ENCODE peak calls at places on chromosomes 3 and 15, in six cellular contexts. One of them, this sample, is unnamed. For H3K4me1 and H3K27me3, the result is how much of the 10 kb centered on the place peaks cover.

GRCh38 chr3:183517656-183518055 is 37.9 kb downstream of the KLHL6 start:
- DNase-seq in CD4-positive, alpha-beta memory T cell: no peak
- DNase-seq in iPS DF 6.9: no peak
- DNase-seq in cardiac muscle cell: no peak
- DNase-seq in uterus: no peak
- DNase-seq in psoas muscle: no peak
- DNase-seq in this sample: no peak

GRCh38 chr3:126418661-126419131 is 24.0 kb downstream of the CFAP100 start:
- DNase-seq in iPS DF 6.9: no peak
- DNase-seq in cardiac muscle cell: no peak
- DNase-seq in uterus: no peak
- DNase-seq in CD4-positive, alpha-beta memory T cell: no peak
- DNase-seq in psoas muscle: no peak
- DNase-seq in this sample: no peak

GRCh38 chr3:40690696-40691597 is 166.2 kb downstream of the ZNF621 start:
- DNase-seq in cardiac muscle cell: no peak
- DNase-seq in psoas muscle: peak
- DNase-seq in CD4-positive, alpha-beta memory T cell: no peak
- DNase-seq in iPS DF 6.9: no peak
- DNase-seq in uterus: peak
- DNase-seq in this sample: no peak

GRCh38 chr3:48693826-48694225 is 8.1 kb upstream of the NCKIPSD start:
- DNase-seq in cardiac muscle cell: no peak
- DNase-seq in CD4-positive, alpha-beta memory T cell: no peak
- DNase-seq in psoas muscle: no peak
- DNase-seq in iPS DF 6.9: no peak
- DNase-seq in uterus: no peak
- DNase-seq in this sample: no peak

GRCh38 chr15:67828379-67828968 is 3.2 kb downstream of the SKOR1 start:
- DNase-seq in uterus: no peak
- DNase-seq in CD4-positive, alpha-beta memory T cell: no peak
- DNase-seq in iPS DF 6.9: no peak
- DNase-seq in psoas muscle: no peak
- DNase-seq in cardiac muscle cell: no peak
- DNase-seq in this sample: no peak

GRCh38 chr15:31268108-31268501 is 58.5 kb upstream of the KLF13 start:
- DNase-seq in CD4-positive, alpha-beta memory T cell: no peak
- DNase-seq in uterus: no peak
- DNase-seq in iPS DF 6.9: no peak
- DNase-seq in cardiac muscle cell: no peak
- DNase-seq in psoas muscle: no peak
- DNase-seq in this sample: peak

GRCh38 chr3:120841264-120841663 is 66.7 kb upstream of the STXBP5L start:
- DNase-seq in iPS DF 6.9: no peak
- DNase-seq in cardiac muscle cell: no peak
- DNase-seq in CD4-positive, alpha-beta memory T cell: no peak
- DNase-seq in uterus: no peak
- DNase-seq in psoas muscle: no peak
- DNase-seq in this sample: no peak

GRCh38 chr3:134351421-134351820 is 22.8 kb downstream of the AMOTL2 start:
- DNase-seq in uterus: no peak
- DNase-seq in psoas muscle: peak
- DNase-seq in CD4-positive, alpha-beta memory T cell: no peak
- DNase-seq in cardiac muscle cell: no peak
- DNase-seq in iPS DF 6.9: no peak
- DNase-seq in this sample: no peak

GRCh38 chr15:47439146-47439869 is 278.0 kb upstream of the SEMA6D start:
- DNase-seq in CD4-positive, alpha-beta memory T cell: no peak
- DNase-seq in uterus: no peak
- DNase-seq in cardiac muscle cell: peak
- DNase-seq in iPS DF 6.9: no peak
- DNase-seq in psoas muscle: no peak
- DNase-seq in this sample: no peak

GRCh38 chr3:64539451-64540196 is 148.2 kb downstream of the ADAMTS9 start:
- DNase-seq in CD4-positive, alpha-beta memory T cell: no peak
- DNase-seq in uterus: peak
- DNase-seq in cardiac muscle cell: no peak
- DNase-seq in iPS DF 6.9: no peak
- DNase-seq in psoas muscle: peak
- DNase-seq in this sample: no peak

GRCh38 chr3:128499724-128500275 is 6.8 kb upstream of the GATA2 start:
- DNase-seq in cardiac muscle cell: no peak
- DNase-seq in uterus: peak
- DNase-seq in psoas muscle: no peak
- DNase-seq in CD4-positive, alpha-beta memory T cell: no peak
- DNase-seq in iPS DF 6.9: no peak
- DNase-seq in this sample: no peak

GRCh38 chr15:68272797-68273271 is 4.7 kb upstream of the FEM1B start:
- DNase-seq in cardiac muscle cell: no peak
- DNase-seq in CD4-positive, alpha-beta memory T cell: no peak
- DNase-seq in uterus: peak
- DNase-seq in iPS DF 6.9: no peak
- DNase-seq in psoas muscle: no peak
- DNase-seq in this sample: no peak

GRCh38 chr3:161859057-161859456 is 362.4 kb downstream of the OTOL1 start:
- DNase-seq in iPS DF 6.9: no peak
- DNase-seq in uterus: no peak
- DNase-seq in psoas muscle: no peak
- DNase-seq in cardiac muscle cell: no peak
- DNase-seq in CD4-positive, alpha-beta memory T cell: no peak
- DNase-seq in this sample: no peak

GRCh38 chr3:146395164-146395563 is 74.2 kb downstream of the PLSCR2 start:
- DNase-seq in iPS DF 6.9: no peak
- DNase-seq in cardiac muscle cell: no peak
- DNase-seq in uterus: no peak
- DNase-seq in CD4-positive, alpha-beta memory T cell: no peak
- DNase-seq in psoas muscle: no peak
- DNase-seq in this sample: no peak

GRCh38 chr15:32867313-32867626 is 149.5 kb downstream of the GREM1 start:
- DNase-seq in iPS DF 6.9: no peak
- DNase-seq in cardiac muscle cell: no peak
- DNase-seq in CD4-positive, alpha-beta memory T cell: no peak
- DNase-seq in psoas muscle: no peak
- DNase-seq in uterus: no peak
- DNase-seq in this sample: peak

GRCh38 chr3:64844558-64844957 is 156.8 kb upstream of the ADAMTS9 start:
- DNase-seq in CD4-positive, alpha-beta memory T cell: no peak
- DNase-seq in uterus: no peak
- DNase-seq in iPS DF 6.9: no peak
- DNase-seq in psoas muscle: no peak
- DNase-seq in cardiac muscle cell: no peak
- DNase-seq in this sample: no peak

GRCh38 chr15:47293763-47294162 is 423.5 kb upstream of the SEMA6D start:
- DNase-seq in cardiac muscle cell: no peak
- DNase-seq in psoas muscle: peak
- DNase-seq in iPS DF 6.9: no peak
- DNase-seq in uterus: peak
- DNase-seq in CD4-positive, alpha-beta memory T cell: no peak
- DNase-seq in this sample: peak

GRCh38 chr3:113185436-113185835 is 25.9 kb upstream of the BOC start:
- DNase-seq in cardiac muscle cell: no peak
- DNase-seq in psoas muscle: no peak
- DNase-seq in uterus: no peak
- DNase-seq in CD4-positive, alpha-beta memory T cell: no peak
- DNase-seq in iPS DF 6.9: no peak
- DNase-seq in this sample: no peak

GRCh38 chr3:11805716-11806115 is 41.0 kb downstream of the TAMM41 start:
- DNase-seq in cardiac muscle cell: no peak
- DNase-seq in iPS DF 6.9: no peak
- DNase-seq in uterus: no peak
- DNase-seq in CD4-positive, alpha-beta memory T cell: no peak
- DNase-seq in psoas muscle: no peak
- DNase-seq in this sample: no peak

GRCh38 chr3:72628065-72628464 is 220.2 kb downstream of the SHQ1 start:
- DNase-seq in cardiac muscle cell: no peak
- DNase-seq in CD4-positive, alpha-beta memory T cell: no peak
- DNase-seq in uterus: no peak
- DNase-seq in iPS DF 6.9: no peak
- DNase-seq in psoas muscle: no peak
- DNase-seq in this sample: no peak

GRCh38 chr3:126129408-126129891 is 45.5 kb upstream of the SLC41A3 start:
- DNase-seq in uterus: peak
- DNase-seq in cardiac muscle cell: no peak
- DNase-seq in CD4-positive, alpha-beta memory T cell: no peak
- DNase-seq in psoas muscle: peak
- DNase-seq in iPS DF 6.9: no peak
- DNase-seq in this sample: peak

GRCh38 chr3:105364113-105364512 is 2.6 kb upstream of the ALCAM start:
- DNase-seq in uterus: no peak
- DNase-seq in cardiac muscle cell: no peak
- DNase-seq in iPS DF 6.9: no peak
- DNase-seq in psoas muscle: no peak
- DNase-seq in CD4-positive, alpha-beta memory T cell: no peak
- DNase-seq in this sample: no peak

GRCh38 chr15:25066708-25067107 is 111.9 kb downstream of the SNRPN start:
- DNase-seq in uterus: no peak
- DNase-seq in cardiac muscle cell: no peak
- DNase-seq in psoas muscle: no peak
- DNase-seq in iPS DF 6.9: no peak
- DNase-seq in CD4-positive, alpha-beta memory T cell: no peak
- DNase-seq in this sample: no peak

GRCh38 chr15:78177447-78177873 is 28.3 kb downstream of the IDH3A start:
- DNase-seq in iPS DF 6.9: peak
- DNase-seq in CD4-positive, alpha-beta memory T cell: no peak
- DNase-seq in psoas muscle: no peak
- DNase-seq in uterus: no peak
- DNase-seq in cardiac muscle cell: peak
- DNase-seq in this sample: no peak

GRCh38 chr3:161415506-161416231 is 44.4 kb upstream of the SPTSSB start:
- DNase-seq in iPS DF 6.9: no peak
- DNase-seq in cardiac muscle cell: no peak
- DNase-seq in psoas muscle: no peak
- DNase-seq in CD4-positive, alpha-beta memory T cell: no peak
- DNase-seq in uterus: no peak
- DNase-seq in this sample: peak

GRCh38 chr3:115190747-115191146 is 43.7 kb upstream of the ZBTB20 start:
- DNase-seq in cardiac muscle cell: no peak
- DNase-seq in uterus: no peak
- DNase-seq in CD4-positive, alpha-beta memory T cell: no peak
- DNase-seq in iPS DF 6.9: no peak
- DNase-seq in psoas muscle: no peak
- DNase-seq in this sample: no peak

GRCh38 chr3:141202682-141203081 is 28.9 kb upstream of the PXYLP1 start:
- DNase-seq in cardiac muscle cell: no peak
- DNase-seq in iPS DF 6.9: no peak
- DNase-seq in CD4-positive, alpha-beta memory T cell: no peak
- DNase-seq in psoas muscle: no peak
- DNase-seq in uterus: no peak
- DNase-seq in this sample: no peak

GRCh38 chr15:79872358-79873017 is 24.3 kb downstream of the MTHFS start:
- DNase-seq in psoas muscle: no peak
- DNase-seq in CD4-positive, alpha-beta memory T cell: peak
- DNase-seq in uterus: no peak
- DNase-seq in cardiac muscle cell: no peak
- DNase-seq in iPS DF 6.9: no peak
- DNase-seq in this sample: no peak

GRCh38 chr15:90769375-90769774 is 52.2 kb downstream of the BLM start:
- DNase-seq in psoas muscle: no peak
- DNase-seq in cardiac muscle cell: no peak
- DNase-seq in iPS DF 6.9: no peak
- DNase-seq in CD4-positive, alpha-beta memory T cell: no peak
- DNase-seq in uterus: no peak
- DNase-seq in this sample: no peak

GRCh38 chr3:123406598-123406997 is 42.3 kb downstream of the ADCY5 start:
- DNase-seq in CD4-positive, alpha-beta memory T cell: no peak
- DNase-seq in uterus: peak
- DNase-seq in cardiac muscle cell: peak
- DNase-seq in iPS DF 6.9: no peak
- DNase-seq in psoas muscle: peak
- DNase-seq in this sample: no peak
- H3K4me1 ChIP-seq in CD4-positive, alpha-beta memory T cell: under half
- H3K4me1 ChIP-seq in uterus: under half
- H3K4me1 ChIP-seq in cardiac muscle cell: under half
- H3K4me1 ChIP-seq in iPS DF 6.9: under half
- H3K4me1 ChIP-seq in psoas muscle: under half
- H3K4me1 ChIP-seq in this sample: under half

DNA sequence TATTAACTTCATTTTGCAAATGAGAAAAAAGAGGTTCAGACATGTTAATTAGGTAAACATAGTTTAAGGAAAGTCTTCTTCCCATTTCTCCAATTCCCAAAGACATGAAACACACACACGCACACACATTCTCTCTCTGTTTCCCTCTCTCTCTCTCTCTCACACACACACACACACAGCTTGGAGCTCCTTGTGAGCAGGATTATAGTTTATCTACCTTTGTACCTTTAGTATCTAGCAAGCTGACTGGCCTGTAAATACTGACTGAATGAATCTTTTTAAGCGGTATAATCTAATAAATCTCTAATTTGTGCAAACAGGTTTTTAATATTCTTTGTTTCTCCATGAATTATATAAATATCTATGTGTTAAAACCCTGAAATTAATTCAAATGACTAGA is 73.3 kb downstream of the UACA start:
- DNase-seq in psoas muscle: no peak
- DNase-seq in CD4-positive, alpha-beta memory T cell: no peak
- DNase-seq in cardiac muscle cell: no peak
- DNase-seq in uterus: no peak
- DNase-seq in iPS DF 6.9: no peak
- DNase-seq in this sample: no peak
- H3K4me3 ChIP-seq in psoas muscle: no peak
- H3K4me3 ChIP-seq in CD4-positive, alpha-beta memory T cell: no peak
- H3K4me3 ChIP-seq in cardiac muscle cell: no peak
- H3K4me3 ChIP-seq in uterus: no peak
- H3K4me3 ChIP-seq in iPS DF 6.9: no peak
- H3K4me3 ChIP-seq in this sample: no peak

GRCh38 chr3:148816971-148817519 is 10.6 kb upstream of the CPB1 start:
- DNase-seq in iPS DF 6.9: no peak
- DNase-seq in CD4-positive, alpha-beta memory T cell: no peak
- DNase-seq in uterus: no peak
- DNase-seq in psoas muscle: no peak
- DNase-seq in cardiac muscle cell: no peak
- DNase-seq in this sample: no peak
- H3K27me3 ChIP-seq in iPS DF 6.9: under half
- H3K27me3 ChIP-seq in CD4-positive, alpha-beta memory T cell: under half
- H3K27me3 ChIP-seq in uterus: under half
- H3K27me3 ChIP-seq in psoas muscle: under half
- H3K27me3 ChIP-seq in cardiac muscle cell: under half
- H3K27me3 ChIP-seq in this sample: under half

GRCh38 chr3:46546896-46547440 is 19.1 kb downstream of the LRRC2 start:
- DNase-seq in cardiac muscle cell: no peak
- DNase-seq in CD4-positive, alpha-beta memory T cell: no peak
- DNase-seq in iPS DF 6.9: no peak
- DNase-seq in uterus: no peak
- DNase-seq in psoas muscle: no peak
- DNase-seq in this sample: no peak

GRCh38 chr3:46545695-46546630 is 20.1 kb downstream of the LRRC2 start:
- DNase-seq in CD4-positive, alpha-beta memory T cell: no peak
- DNase-seq in psoas muscle: no peak
- DNase-seq in cardiac muscle cell: no peak
- DNase-seq in uterus: no peak
- DNase-seq in iPS DF 6.9: no peak
- DNase-seq in this sample: no peak

GRCh38 chr3:46542344-46542743 is 23.8 kb downstream of the LRRC2 start:
- DNase-seq in uterus: no peak
- DNase-seq in iPS DF 6.9: no peak
- DNase-seq in psoas muscle: no peak
- DNase-seq in CD4-positive, alpha-beta memory T cell: no peak
- DNase-seq in cardiac muscle cell: no peak
- DNase-seq in this sample: peak

GRCh38 chr3:46542801-46543201 is 23.3 kb downstream of the LRRC2 start:
- DNase-seq in cardiac muscle cell: no peak
- DNase-seq in psoas muscle: no peak
- DNase-seq in iPS DF 6.9: no peak
- DNase-seq in uterus: no peak
- DNase-seq in CD4-positive, alpha-beta memory T cell: no peak
- DNase-seq in this sample: no peak

GRCh38 chr3:46544771-46545503 is 21.2 kb downstream of the LRRC2 start:
- DNase-seq in iPS DF 6.9: no peak
- DNase-seq in psoas muscle: no peak
- DNase-seq in CD4-positive, alpha-beta memory T cell: no peak
- DNase-seq in cardiac muscle cell: no peak
- DNase-seq in uterus: no peak
- DNase-seq in this sample: no peak
- H3K4me1 ChIP-seq in iPS DF 6.9: under half
- H3K4me1 ChIP-seq in psoas muscle: under half
- H3K4me1 ChIP-seq in CD4-positive, alpha-beta memory T cell: under half
- H3K4me1 ChIP-seq in cardiac muscle cell: under half
- H3K4me1 ChIP-seq in uterus: under half
- H3K4me1 ChIP-seq in this sample: under half

This sample was measured in SJSA1.